ENCODE peak calls at places on chromosomes 3 and 15, in four cellular contexts. V is GM23248, T is spleen, C is esophagus squamous epithelium. Q is an unnamed sample. For H3K4me1, the result is how much of the 10 kb centered on the place peaks cover.

GRCh38 chr15:100731259-100732156 is 129.1 kb downstream of the ASB7 start:
- DNase-seq in V (no peak), T (no peak), C (no peak), Q (no peak)

GRCh38 chr3:125154800-125155269 is 57.7 kb downstream of the SLC12A8 start:
- DNase-seq in V (no peak), T (no peak), C (no peak), Q (no peak)

GRCh38 chr3:184619348-184619747 is 57.8 kb downstream of the EPHB3 start:
- DNase-seq in V (no peak), T (no peak), C (no peak), Q (no peak)

GRCh38 chr15:76994001-76994400 is 925 bp upstream of the PSTPIP1 start:
- DNase-seq in V (no peak), T (peak), C (no peak), Q (no peak)

GRCh38 chr15:48325400-48325799 is 5.8 kb upstream of the DUT start:
- DNase-seq in V (no peak), T (no peak), C (no peak), Q (no peak)

GRCh38 chr3:13569641-13570390 is 20.9 kb downstream of the FBLN2 start:
- DNase-seq in V (peak), T (peak), C (no peak), Q (no peak)

GRCh38 chr15:80550219-80550909 is 144.7 kb upstream of the ABHD17C start:
- DNase-seq in V (peak), T (no peak), C (no peak), Q (peak)

GRCh38 chr3:98759629-98760028 is 3.5 kb upstream of the ST3GAL6 start:
- DNase-seq in V (no peak), T (no peak), C (no peak), Q (no peak)

GRCh38 chr3:15198686-15199085 is 7.4 kb upstream of the CAPN7 start:
- DNase-seq in V (no peak), T (no peak), C (no peak), Q (no peak)

GRCh38 chr15:41512512-41513281 is 930 bp downstream of the LTK start:
- DNase-seq in V (peak), T (peak), C (no peak), Q (peak)

GRCh38 chr3:50572801-50573371 is 3.6 kb downstream of the HEMK1 start:
- DNase-seq in V (no peak), T (no peak), C (no peak), Q (no peak)

GRCh38 chr3:114879059-114880031 is 267.7 kb downstream of the ZBTB20 start:
- DNase-seq in V (peak), T (no peak), C (no peak), Q (no peak)

GRCh38 chr3:170992854-170993253 is 33.7 kb downstream of the SLC2A2 start:
- DNase-seq in V (peak), T (no peak), C (no peak), Q (no peak)

GRCh38 chr3:56677286-56677685 is 5.8 kb downstream of the TASOR start:
- DNase-seq in V (no peak), T (no peak), C (no peak), Q (no peak)

GRCh38 chr3:137304313-137305056 is 346.7 kb downstream of the IL20RB start:
- DNase-seq in V (no peak), T (no peak), C (no peak), Q (no peak)

GRCh38 chr3:11803977-11804903 is 42.4 kb downstream of the TAMM41 start:
- DNase-seq in V (peak), T (no peak), C (peak), Q (peak)

GRCh38 chr3:62379206-62379834 is 6.0 kb upstream of the FEZF2 start:
- DNase-seq in V (no peak), T (no peak), C (no peak), Q (no peak)

GRCh38 chr15:88389120-88389519 is 78.1 kb downstream of the MRPL46 start:
- DNase-seq in V (no peak), T (no peak), C (no peak), Q (no peak)

GRCh38 chr3:176906046-176906905 is 291.0 kb downstream of the TBL1XR1 start:
- DNase-seq in V (peak), T (no peak), C (no peak), Q (peak)

GRCh38 chr3:174023445-174023844 is 625.9 kb downstream of the NLGN1 start:
- DNase-seq in V (no peak), T (no peak), C (no peak), Q (no peak)

GRCh38 chr15:99951471-99951870 is 218.2 kb upstream of the LYSMD4 start:
- DNase-seq in V (no peak), T (no peak), C (no peak), Q (peak)

GRCh38 chr3:70832811-70833509 is 520.5 kb upstream of the MDFIC2 start:
- DNase-seq in V (peak), T (no peak), C (no peak), Q (no peak)

GRCh38 chr3:168249539-168250414 is 154.1 kb upstream of the GOLIM4 start:
- DNase-seq in V (peak), T (peak), C (no peak), Q (peak)

GRCh38 chr3:8663177-8664061 is 18.8 kb upstream of the SSUH2 start:
- DNase-seq in V (peak), T (no peak), C (no peak), Q (peak)

GRCh38 chr3:74546426-74546825 is 68.0 kb downstream of the CNTN3 start:
- DNase-seq in V (peak), T (no peak), C (no peak), Q (no peak)

GRCh38 chr3:155252021-155252420 is 41.5 kb downstream of the STRIT1 start:
- DNase-seq in V (no peak), T (no peak), C (no peak), Q (no peak)

GRCh38 chr15:74845208-74845568 is 2.2 kb upstream of the ULK3 start:
- DNase-seq in V (no peak), T (peak), C (no peak), Q (no peak)

GRCh38 chr15:28955686-28956421 is 70.1 kb downstream of the APBA2 start:
- DNase-seq in V (no peak), T (peak), C (no peak), Q (peak)

GRCh38 chr15:74873756-74874424 is 725 bp upstream of the SCAMP2 start:
- DNase-seq in V (peak), T (no peak), C (no peak), Q (no peak)

GRCh38 chr3:113946831-113947230 is 982 bp upstream of the ZDHHC23 start:
- DNase-seq in V (no peak), T (no peak), C (no peak), Q (no peak)

GRCh38 chr15:70866982-70867644 is 13.2 kb upstream of the LARP6 start:
- DNase-seq in V (no peak), T (no peak), C (no peak), Q (no peak)

GRCh38 chr3:152190636-152191183 is 78.0 kb upstream of the MBNL1 start:
- DNase-seq in V (no peak), T (no peak), C (no peak), Q (no peak)

GRCh38 chr15:95615436-95615835 is 715.1 kb upstream of the NR2F2 start:
- DNase-seq in V (no peak), T (no peak), C (no peak), Q (no peak)

GRCh38 chr15:64893481-64894394 is 18.0 kb upstream of the ANKDD1A start:
- DNase-seq in V (peak), T (peak), C (peak), Q (peak)

GRCh38 chr3:159271799-159272512 is 470.1 kb downstream of the MFSD1 start:
- DNase-seq in V (no peak), T (no peak), C (no peak), Q (no peak)

GRCh38 chr3:171462224-171462623 is 2.0 kb upstream of the TNIK start:
- DNase-seq in V (no peak), T (no peak), C (no peak), Q (no peak)

GRCh38 chr3:13452490-13453335 is 27.4 kb upstream of the HDAC11 start:
- DNase-seq in V (peak), T (no peak), C (no peak), Q (no peak)

GRCh38 chr3:148309390-148310035 is 388.2 kb upstream of the AGTR1 start:
- DNase-seq in V (peak), T (no peak), C (no peak), Q (peak)

GRCh38 chr3:72628065-72628464 is 220.2 kb downstream of the SHQ1 start:
- DNase-seq in V (no peak), T (no peak), C (no peak), Q (no peak)
- H3K27ac ChIP-seq in V (no peak), T (no peak), C (peak), Q (no peak)

GRCh38 chr3:153961498-153961897 is 159.7 kb upstream of the ARHGEF26 start:
- DNase-seq in V (no peak), T (no peak), C (no peak), Q (no peak)

GRCh38 chr3:153956621-153957020 is 164.6 kb upstream of the ARHGEF26 start:
- DNase-seq in V (no peak), T (no peak), C (no peak), Q (no peak)

GRCh38 chr3:153960701-153961100 is 160.5 kb upstream of the ARHGEF26 start:
- DNase-seq in V (peak), T (no peak), C (no peak), Q (no peak)

GRCh38 chr3:153959321-153959717 is 161.9 kb upstream of the ARHGEF26 start:
- DNase-seq in V (no peak), T (no peak), C (no peak), Q (no peak)

GRCh38 chr3:153958635-153959320 is 162.4 kb upstream of the ARHGEF26 start:
- DNase-seq in V (peak), T (no peak), C (no peak), Q (no peak)
- H3K4me3 ChIP-seq in V (no peak), T (no peak), C (no peak), Q (no peak)

DNA sequence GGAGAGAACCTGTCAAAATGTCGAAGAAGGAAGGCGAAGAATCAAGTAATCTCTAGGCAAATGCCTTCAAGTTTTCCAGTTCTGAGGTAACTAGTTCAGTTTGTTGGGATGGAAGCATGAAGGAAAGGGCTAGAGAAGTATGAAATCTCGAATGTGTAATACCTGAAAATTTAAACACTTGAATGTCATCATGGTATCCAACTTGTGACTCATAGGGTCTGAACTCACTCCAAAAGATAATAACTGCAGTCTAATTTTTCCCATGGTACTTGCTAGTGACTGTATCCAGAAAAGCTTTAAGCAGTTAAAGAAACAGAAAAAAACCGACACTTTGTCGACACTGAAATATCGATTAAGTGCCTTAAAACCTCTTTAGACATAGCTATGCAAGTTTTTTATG is 102.9 kb upstream of the CHRM5 start:
- DNase-seq in V (peak), T (no peak), C (no peak), Q (no peak)
- H3K4me1 ChIP-seq in V (under half), T (under half), C (under half), Q (half or more)

DNA sequence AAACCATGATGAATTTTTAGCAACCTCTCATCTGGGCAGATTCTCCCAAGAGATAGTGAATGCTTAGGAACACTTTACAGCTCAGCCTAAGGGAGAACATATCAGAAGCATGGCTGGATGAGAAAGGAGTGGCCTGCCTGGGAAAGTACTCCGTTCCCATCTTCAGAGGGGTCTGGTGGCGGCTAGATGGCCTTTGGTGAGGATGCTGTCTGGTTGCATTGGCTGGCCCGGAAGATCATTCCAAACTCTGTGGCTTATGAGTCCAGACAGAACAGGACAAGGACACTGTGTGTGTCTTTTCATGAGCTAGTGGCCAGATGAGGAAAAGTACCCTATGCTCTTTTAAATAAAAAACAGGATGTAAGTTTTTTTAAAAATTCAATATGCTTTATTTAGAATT is 51.2 kb downstream of the CRTC3 start:
- DNase-seq in V (no peak), T (no peak), C (no peak), Q (no peak)
- H3K27ac ChIP-seq in V (no peak), T (no peak), C (peak), Q (no peak)

DNA sequence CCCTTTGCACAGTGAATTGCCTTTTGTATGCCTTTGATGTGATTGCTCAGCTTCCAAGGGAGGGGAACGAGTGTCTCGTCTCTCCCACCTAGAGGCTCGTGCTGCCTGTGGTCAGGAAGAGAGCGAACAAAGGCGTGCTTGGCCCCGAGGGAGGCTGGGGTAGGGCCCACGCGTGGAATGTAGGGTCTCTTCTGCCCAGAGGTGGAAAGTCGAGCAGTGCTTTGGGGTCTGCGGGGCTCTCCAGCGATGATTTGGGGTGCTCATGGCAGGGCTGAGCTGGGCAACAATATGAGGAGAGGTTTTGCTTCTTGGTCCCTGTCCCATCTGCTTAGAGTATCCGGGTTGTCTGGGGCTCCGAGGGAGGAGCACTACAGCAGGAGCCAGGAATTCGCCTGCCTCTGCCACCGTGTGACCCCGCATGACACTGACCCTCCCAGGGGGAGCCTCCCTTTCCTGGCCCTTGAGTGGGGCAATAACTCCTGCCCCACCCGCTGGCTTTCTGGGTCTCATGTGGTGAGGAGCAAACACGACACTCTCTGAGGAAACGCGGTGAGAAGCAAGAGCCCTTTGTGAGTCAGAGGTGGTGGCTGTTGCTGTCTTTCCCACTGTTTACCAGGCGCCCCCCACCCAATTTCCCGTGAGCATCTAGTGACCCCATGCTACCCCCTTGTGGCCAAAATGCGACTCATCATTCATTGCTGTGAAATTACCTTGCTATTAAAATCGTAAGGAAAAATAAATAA is 29.6 kb downstream of the CCNL1 start:
- DNase-seq in V (peak), T (peak), C (no peak), Q (peak)
- H3K4me3 ChIP-seq in V (no peak), T (no peak), C (peak), Q (peak)

GRCh38 chr3:72460215-72461174 is 387.8 kb downstream of the SHQ1 start:
- DNase-seq in V (no peak), T (no peak), C (no peak), Q (no peak)

GRCh38 chr3:72461787-72462186 is 386.5 kb downstream of the SHQ1 start:
- DNase-seq in V (no peak), T (no peak), C (no peak), Q (no peak)

GRCh38 chr3:72462611-72463011 is 385.6 kb downstream of the SHQ1 start:
- DNase-seq in V (no peak), T (no peak), C (no peak), Q (no peak)

GRCh38 chr3:72470899-72471298 is 377.3 kb downstream of the SHQ1 start:
- DNase-seq in V (no peak), T (no peak), C (no peak), Q (no peak)

DNA sequence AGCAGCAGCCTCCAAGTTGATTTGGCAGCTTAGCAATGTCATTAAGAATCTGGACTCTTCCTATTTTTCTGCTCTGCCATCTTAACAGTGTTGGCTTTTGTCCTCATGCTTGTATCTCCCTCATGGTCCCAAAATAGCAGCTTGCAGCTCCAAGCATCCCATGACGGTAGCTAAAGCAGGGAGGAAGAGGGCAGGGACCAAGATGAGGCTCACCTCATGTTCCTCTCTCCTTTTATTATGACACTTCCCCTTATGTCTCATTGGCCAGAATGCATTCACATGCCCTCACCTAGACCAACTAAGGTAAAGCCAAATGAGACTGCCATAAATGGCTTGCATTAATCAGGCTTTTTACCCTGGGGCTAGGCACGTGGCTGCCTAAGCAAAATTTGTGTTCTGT is 382.4 kb downstream of the SHQ1 start:
- DNase-seq in V (no peak), T (no peak), C (no peak), Q (no peak)
- H3K4me1 ChIP-seq in V (under half), T (under half), C (under half), Q (under half)

GRCh38 chr3:65895084-65895483 is 143.6 kb downstream of the MAGI1 start:
- DNase-seq in V (peak), T (no peak), C (no peak), Q (no peak)
- H3K27ac ChIP-seq in V (peak), T (peak), C (no peak), Q (no peak)

GRCh38 chr3:124033360-124034015 is 41.6 kb upstream of the ROPN1 start:
- DNase-seq in V (peak), T (peak), C (no peak), Q (peak)

GRCh38 chr3:124032881-124033359 is 41.0 kb upstream of the ROPN1 start:
- DNase-seq in V (peak), T (peak), C (no peak), Q (peak)

GRCh38 chr3:124035463-124036121 is 43.7 kb upstream of the ROPN1 start:
- DNase-seq in V (no peak), T (no peak), C (no peak), Q (no peak)

GRCh38 chr3:124034016-124034808 is 42.3 kb upstream of the ROPN1 start:
- DNase-seq in V (peak), T (peak), C (no peak), Q (peak)

DNA sequence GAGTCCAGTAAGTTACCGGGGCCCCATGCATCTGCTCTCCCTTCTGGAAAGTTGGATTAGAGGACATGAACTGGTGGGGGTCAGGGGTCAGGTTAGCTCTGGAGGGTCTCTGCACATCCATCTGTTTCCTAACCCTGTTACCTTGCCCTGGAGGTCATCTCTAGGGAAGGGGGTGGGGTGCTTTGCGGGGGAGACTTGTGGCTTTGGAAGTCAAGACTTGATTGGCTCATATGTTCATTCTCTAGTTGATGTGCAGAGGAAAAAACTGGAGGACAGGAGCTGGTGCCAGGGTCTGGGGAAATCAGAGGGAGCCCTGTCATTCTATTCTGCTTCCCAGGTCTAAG is 42.9 kb upstream of the ROPN1 start:
- DNase-seq in V (no peak), T (no peak), C (no peak), Q (no peak)
- H3K4me3 ChIP-seq in V (no peak), T (peak), C (peak), Q (peak)

Q was measured in SJSA1.